ENCODE peak calls at places on chromosome 14, in nine cellular contexts. E is GDM1; F is HCT116; U is activated gamma-delta T cell treated with anti-CD3 and anti-CD28 coated beads, Interleukin-2, amount 50 U/mL, for 16 hours; S is WTC11; N is NCI-H460; I is IMR-90; A is lower lobe of right lung; Q is stromal cell of bone marrow. B is an unnamed sample.

GRCh38 chr14:55707365-55707804 is 127.4 kb downstream of the KTN1 start:
- DNase-seq in Q (peak; percentile 36), I (peak; percentile 76), E (no peak), S (no peak), A (no peak), N (peak; percentile 49), F (no peak), U (no peak), B (peak; percentile 51)

GRCh38 chr14:78752789-78753188 is 582.6 kb downstream of the NRXN3 start:
- DNase-seq in E (no peak), U (no peak), Q (no peak), F (no peak), S (no peak), I (no peak), A (no peak), N (no peak), B (no peak)

GRCh38 chr14:72737560-72737943 is 156.3 kb downstream of the DPF3 start:
- DNase-seq in F (no peak), E (no peak), A (no peak), N (no peak), Q (no peak), S (no peak), I (no peak), U (no peak), B (no peak)

GRCh38 chr14:61140872-61141271 is 140.3 kb downstream of the TMEM30B start:
- DNase-seq in I (peak; percentile 96), E (no peak), N (no peak), F (peak; percentile 29), A (no peak), U (no peak), S (no peak), Q (peak; percentile 49), B (no peak)

GRCh38 chr14:60926002-60926401 is 54.9 kb downstream of the TRMT5 start:
- DNase-seq in I (no peak), A (no peak), N (no peak), F (no peak), S (no peak), Q (no peak), U (no peak), E (no peak), B (no peak)

GRCh38 chr14:100281286-100282082 is 24.8 kb downstream of the SLC25A29 start:
- DNase-seq in F (no peak), Q (no peak), S (no peak), I (no peak), N (no peak), A (peak; percentile 71), E (no peak), U (no peak), B (no peak)

GRCh38 chr14:99774526-99775307 is 18.5 kb upstream of the EML1 start:
- DNase-seq in F (no peak), U (no peak), Q (no peak), N (no peak), S (no peak), I (peak; percentile 52), A (no peak), E (no peak), B (no peak)

GRCh38 chr14:94823556-94824341 is 53.8 kb upstream of the GSC start:
- DNase-seq in U (no peak), I (no peak), F (peak; percentile 76), N (peak; percentile 90), A (no peak), S (no peak), E (no peak), Q (peak; percentile 38), B (no peak)

GRCh38 chr14:54976316-54976715 is 50.6 kb downstream of the WDHD1 start:
- DNase-seq in U (no peak), A (no peak), N (no peak), I (peak; percentile 82), S (no peak), E (no peak), F (no peak), Q (peak; percentile 64), B (no peak)

GRCh38 chr14:101010835-101011234 is 107.3 kb upstream of the RTL1 start:
- DNase-seq in I (no peak), S (no peak), N (no peak), A (no peak), F (no peak), U (no peak), Q (no peak), E (no peak), B (no peak)

GRCh38 chr14:56160058-56160457 is 41.8 kb downstream of the PELI2 start:
- DNase-seq in F (no peak), N (no peak), A (no peak), S (no peak), I (no peak), E (no peak), Q (no peak), U (no peak), B (no peak)

GRCh38 chr14:105092912-105093425 is 27.7 kb upstream of the GPR132 start:
- DNase-seq in E (peak; percentile 53), U (peak; percentile 45), I (peak; percentile 58), S (no peak), F (no peak), Q (no peak), A (peak; percentile 78), N (no peak), B (peak; percentile 73)

GRCh38 chr14:67514650-67515385 is 18.3 kb upstream of the PLEKHH1 start:
- DNase-seq in E (peak; percentile 8), Q (peak; percentile 13), A (peak; percentile 65), F (no peak), I (peak; percentile 33), U (no peak), S (peak; percentile 32), N (no peak), B (no peak)

GRCh38 chr14:20415723-20416622 is 2.7 kb upstream of the TEP1 start:
- DNase-seq in S (no peak), I (peak; percentile 61), U (no peak), N (peak; percentile 54), A (no peak), Q (peak; percentile 39), E (peak; percentile 68), F (peak; percentile 43), B (no peak)

GRCh38 chr14:101473795-101474562 is 87.3 kb upstream of the DIO3 start:
- DNase-seq in E (no peak), U (no peak), A (no peak), N (no peak), S (no peak), I (no peak), F (no peak), Q (no peak), B (no peak)

GRCh38 chr14:69571879-69572633 is 2.6 kb downstream of the CCDC177 start:
- DNase-seq in F (no peak), S (peak; percentile 61), E (no peak), I (peak; percentile 15), Q (no peak), N (peak; percentile 17), U (no peak), A (peak; percentile 51), B (no peak)

GRCh38 chr14:98548071-98548686 is 723.8 kb downstream of the BCL11B start:
- DNase-seq in F (no peak), S (no peak), U (no peak), E (no peak), N (no peak), A (no peak), Q (no peak), I (no peak), B (no peak)

GRCh38 chr14:68653754-68654153 is 139.1 kb downstream of the ZFP36L1 start:
- DNase-seq in E (no peak), S (no peak), U (no peak), I (no peak), A (no peak), N (no peak), Q (no peak), F (no peak), B (no peak)

GRCh38 chr14:70281938-70282337 is 77.5 kb downstream of the COX16 start:
- DNase-seq in Q (no peak), U (no peak), I (no peak), E (no peak), N (no peak), S (no peak), A (no peak), F (no peak), B (no peak)

GRCh38 chr14:99125616-99126431 is 146.2 kb downstream of the BCL11B start:
- DNase-seq in N (no peak), F (no peak), S (no peak), E (no peak), I (no peak), U (no peak), A (no peak), Q (no peak), B (no peak)

GRCh38 chr14:95784137-95784536 is 70.2 kb upstream of the TCL1A start:
- DNase-seq in I (peak; percentile 38), A (no peak), U (no peak), S (peak; percentile 27), F (no peak), Q (peak; percentile 8), N (peak; percentile 29), E (no peak), B (no peak)

GRCh38 chr14:35336171-35337073 is 44.2 kb downstream of the PSMA6 start:
- DNase-seq in E (no peak), S (peak; percentile 66), F (no peak), Q (peak; percentile 89), A (peak; percentile 95), N (peak; percentile 88), I (peak; percentile 85), U (no peak), B (peak; percentile 58)

GRCh38 chr14:90087433-90087832 is 25.6 kb downstream of the KCNK13 start:
- DNase-seq in I (peak; percentile 58), Q (no peak), F (no peak), S (no peak), N (peak; percentile 11), U (no peak), E (no peak), A (peak; percentile 54), B (no peak)

GRCh38 chr14:93426750-93427149 is 4.0 kb upstream of the UNC79 start:
- DNase-seq in N (no peak), Q (no peak), S (no peak), E (no peak), U (no peak), A (no peak), I (no peak), F (no peak), B (no peak)

GRCh38 chr14:90382491-90383125 is 14.2 kb upstream of the CALM1 start:
- DNase-seq in F (peak; percentile 42), E (peak; percentile 63), U (peak; percentile 56), A (peak; percentile 78), Q (peak; percentile 73), N (peak; percentile 58), I (peak; percentile 79), S (peak; percentile 49), B (peak; percentile 73)

GRCh38 chr14:72826039-72826438 is 67.9 kb downstream of the DPF3 start:
- DNase-seq in S (no peak), U (no peak), A (no peak), Q (no peak), N (no peak), E (no peak), I (no peak), F (no peak), B (no peak)